ENCODE peak calls at places on chromosomes 5 and 9, in five cellular contexts. G, C, T, U and M are unnamed samples.
A peak's percentile ranks its signal among the peaks of the same experiment; 100 is the strongest.

GRCh38 chr9:79312686-79313421 is 258.9 kb upstream of the TLE4 start:
- ATAC-seq in G (no peak), C (no peak), T (no peak), U (no peak), M (no peak)

GRCh38 chr9:35313911-35314310 is 152.1 kb downstream of the UNC13B start:
- ATAC-seq in G (no peak), C (no peak), T (no peak), U (no peak), M (no peak)

GRCh38 chr9:69496803-69497450 is 171.9 kb downstream of the ENTREP1 start:
- ATAC-seq in G (no peak), C (no peak), T (no peak), U (no peak), M (no peak)

GRCh38 chr9:115146581-115147021 is 28.6 kb upstream of the TNC start:
- ATAC-seq in G (no peak), C (peak; percentile 57), T (peak; percentile 63), U (no peak), M (peak; percentile 95)

GRCh38 chr5:173819521-173819920 is 68.6 kb upstream of the CPEB4 start:
- ATAC-seq in G (no peak), C (no peak), T (no peak), U (no peak), M (no peak)

GRCh38 chr9:126588491-126589168 is 25.1 kb upstream of the LMX1B start:
- ATAC-seq in G (peak; percentile 9), C (no peak), T (peak; percentile 12), U (no peak), M (no peak)

GRCh38 chr5:96788112-96788749 is 19.5 kb downstream of the ERAP1 start:
- ATAC-seq in G (peak; percentile 31), C (peak; percentile 43), T (peak; percentile 27), U (peak; percentile 55), M (peak; percentile 25)

GRCh38 chr9:79824265-79824664 is 252.5 kb downstream of the TLE4 start:
- ATAC-seq in G (no peak), C (no peak), T (no peak), U (no peak), M (no peak)

GRCh38 chr5:143560378-143560777 is 156.9 kb upstream of the NR3C1 start:
- ATAC-seq in G (no peak), C (no peak), T (no peak), U (no peak), M (no peak)

GRCh38 chr9:119968837-119969707 is 599.8 kb upstream of the BRINP1 start:
- ATAC-seq in G (peak; percentile 94), C (peak; percentile 76), T (peak; percentile 90), U (peak; percentile 58), M (peak; percentile 82)

GRCh38 chr5:42498000-42498399 is 74.8 kb downstream of the GHR start:
- ATAC-seq in G (no peak), C (no peak), T (no peak), U (no peak), M (no peak)

GRCh38 chr5:132825824-132826391 is 4.5 kb downstream of the SHROOM1 start:
- ATAC-seq in G (no peak), C (no peak), T (no peak), U (peak; percentile 45), M (no peak)

GRCh38 chr9:128048663-128049062 is 18.5 kb downstream of the NAIF1 start:
- ATAC-seq in G (no peak), C (no peak), T (no peak), U (peak; percentile 93), M (no peak)

GRCh38 chr5:143449772-143450171 is 46.3 kb upstream of the NR3C1 start:
- ATAC-seq in G (no peak), C (no peak), T (no peak), U (no peak), M (no peak)

GRCh38 chr9:136687721-136688223 is 515 bp upstream of the AGPAT2 start:
- ATAC-seq in G (peak; percentile 0), C (peak; percentile 60), T (peak; percentile 0), U (no peak), M (peak; percentile 2)

GRCh38 chr5:95445442-95445841 is 54.3 kb downstream of the FAM81B start:
- ATAC-seq in G (no peak), C (no peak), T (no peak), U (no peak), M (no peak)

GRCh38 chr9:248278-248961 is 33.8 kb downstream of the DOCK8 start:
- ATAC-seq in G (no peak), C (no peak), T (no peak), U (peak; percentile 86), M (no peak)

GRCh38 chr5:142749321-142749720 is 20.9 kb upstream of the ARHGAP26 start:
- ATAC-seq in G (no peak), C (peak; percentile 48), T (no peak), U (peak; percentile 73), M (no peak)

GRCh38 chr9:128731093-128731492 is 7.2 kb upstream of the ZDHHC12 start:
- ATAC-seq in G (no peak), C (no peak), T (no peak), U (no peak), M (no peak)

GRCh38 chr9:76414656-76415055 is 20.4 kb upstream of the RFK start:
- ATAC-seq in G (no peak), C (no peak), T (no peak), U (peak; percentile 90), M (no peak)

GRCh38 chr9:134455951-134456739 is 129.9 kb downstream of the RXRA start:
- ATAC-seq in G (peak; percentile 84), C (peak; percentile 72), T (peak; percentile 85), U (peak; percentile 88), M (peak; percentile 88)

GRCh38 chr5:54524704-54525103 is 7.1 kb downstream of the SNX18 start:
- ATAC-seq in G (peak; percentile 26), C (peak; percentile 51), T (peak; percentile 51), U (no peak), M (no peak)

GRCh38 chr5:10421841-10422691 is 19.6 kb upstream of the ROPN1L start:
- ATAC-seq in G (peak; percentile 45), C (no peak), T (peak; percentile 49), U (no peak), M (no peak)

GRCh38 chr5:142816577-142816976 is 46.4 kb downstream of the ARHGAP26 start:
- ATAC-seq in G (peak; percentile 23), C (peak; percentile 31), T (peak; percentile 34), U (no peak), M (no peak)

GRCh38 chr9:70110194-70111041 is 66.8 kb downstream of the MAMDC2 start:
- ATAC-seq in G (peak; percentile 66), C (no peak), T (peak; percentile 64), U (peak; percentile 39), M (peak; percentile 12)

GRCh38 chr5:26326153-26326759 is 712.1 kb downstream of the CDH9 start:
- ATAC-seq in G (no peak), C (no peak), T (no peak), U (no peak), M (no peak)

GRCh38 chr5:52840286-52841050 is 52.8 kb downstream of the ITGA1 start:
- ATAC-seq in G (no peak), C (no peak), T (peak; percentile 47), U (no peak), M (peak; percentile 66)

GRCh38 chr9:84597131-84597530 is 72.4 kb upstream of the NTRK2 start:
- ATAC-seq in G (no peak), C (no peak), T (no peak), U (no peak), M (no peak)

GRCh38 chr5:137737349-137738256 is 1.7 kb upstream of the KLHL3 start:
- ATAC-seq in G (peak; percentile 83), C (no peak), T (peak; percentile 90), U (peak; percentile 68), M (no peak)

GRCh38 chr9:1273859-1274258 is 223.7 kb downstream of the DMRT2 start:
- ATAC-seq in G (no peak), C (peak; percentile 52), T (no peak), U (no peak), M (no peak)